ENCODE peak calls at places on chromosomes 6 and 20, in ten cellular contexts. L is stimulated activated CD4-positive, alpha-beta T cell treated with anti-CD3 and anti-CD28 coated beads, Interleukin-1b, Interleukin-23, amount 100 ng/mL, for 1 hour; T is germinal center; H is HCEC 1CT; A is activated CD4-positive, alpha-beta T cell treated with anti-CD3 and anti-CD28 coated beads, Interleukin-2, amount 50 U/mL, for 4 hours; M is NCI-H1105 treated with DMSO at 0.1 percent for 48 hours; D is bronchial epithelial cell; F is DMS53; N is WERI-Rb-1; Y is stimulated activated CD8-positive, alpha-beta memory T cell treated with anti-CD3 and anti-CD28 coated beads, Interleukin-4, amount 100 ng/mL, for 48 hours. W is an unnamed sample.
A peak's percentile ranks its signal among the peaks of the same experiment; 100 is the strongest.

GRCh38 chr20:44309763-44310663 is 989 bp downstream of the FITM2 start:
- DNase-seq in L (no peak), T (peak; percentile 13), H (peak; percentile 66), A (no peak), M (no peak), D (peak; percentile 9), F (peak; percentile 23), N (no peak), Y (no peak), W (no peak)

GRCh38 chr6:53461041-53461656 is 83.8 kb downstream of the GCLC start:
- DNase-seq in L (no peak), T (peak; percentile 76), H (no peak), A (no peak), M (no peak), D (no peak), F (peak; percentile 25), N (no peak), Y (no peak), W (no peak)

GRCh38 chr6:26284537-26285142 is 80.4 kb upstream of the BTN3A2 start:
- DNase-seq in L (no peak), T (peak; percentile 32), H (peak; percentile 57), A (peak; percentile 48), M (peak; percentile 53), D (peak; percentile 43), F (peak; percentile 70), N (peak; percentile 72), Y (peak; percentile 70), W (peak; percentile 45)

GRCh38 chr6:34911822-34912221 is 22.8 kb downstream of the ANKS1A start:
- DNase-seq in L (no peak), T (no peak), H (no peak), A (no peak), M (no peak), D (no peak), F (no peak), N (no peak), Y (no peak), W (no peak)

GRCh38 chr6:43667245-43668150 is 20.1 kb downstream of the MRPS18A start:
- DNase-seq in L (peak; percentile 88), T (peak; percentile 84), H (peak; percentile 50), A (peak; percentile 83), M (peak; percentile 72), D (peak; percentile 65), F (peak; percentile 86), N (peak; percentile 95), Y (peak; percentile 96), W (peak; percentile 57)

GRCh38 chr6:150993253-150993652 is 127.8 kb downstream of the MTHFD1L start:
- DNase-seq in L (no peak), T (no peak), H (no peak), A (no peak), M (no peak), D (no peak), F (no peak), N (no peak), Y (no peak), W (no peak)

GRCh38 chr6:82067021-82067420 is 180.5 kb downstream of the IBTK start:
- DNase-seq in L (no peak), T (no peak), H (no peak), A (no peak), M (no peak), D (no peak), F (no peak), N (no peak), Y (no peak), W (no peak)

GRCh38 chr20:59441860-59442810 is 141.7 kb downstream of the EDN3 start:
- DNase-seq in L (no peak), T (no peak), H (no peak), A (no peak), M (peak; percentile 14), D (no peak), F (no peak), N (no peak), Y (no peak), W (no peak)

GRCh38 chr20:48025061-48025515 is 239.8 kb upstream of the SULF2 start:
- DNase-seq in L (no peak), T (no peak), H (no peak), A (no peak), M (no peak), D (no peak), F (no peak), N (peak; percentile 83), Y (no peak), W (no peak)

GRCh38 chr6:14732845-14733757 is 512.8 kb upstream of the JARID2 start:
- DNase-seq in L (no peak), T (no peak), H (peak; percentile 62), A (peak; percentile 50), M (no peak), D (peak; percentile 98), F (peak; percentile 48), N (no peak), Y (peak; percentile 73), W (peak; percentile 71)